ENCODE peak calls at places on chromosomes 3 and 15, in six cellular contexts. One of them, this sample, is unnamed.

GRCh38 chr3:169748670-169749069 is 16.2 kb downstream of the TERC start:
- DNase-seq in foreskin melanocyte: no peak
- DNase-seq in AML-193: no peak
- DNase-seq in LoVo: peak
- DNase-seq in dermis microvascular lymphatic vessel endothelial cell: no peak
- DNase-seq in M059J: no peak
- DNase-seq in this sample: no peak

GRCh38 chr3:16240229-16241023 is 24.3 kb downstream of the DPH3 start:
- DNase-seq in foreskin melanocyte: no peak
- DNase-seq in AML-193: peak
- DNase-seq in LoVo: peak
- DNase-seq in dermis microvascular lymphatic vessel endothelial cell: no peak
- DNase-seq in M059J: peak
- DNase-seq in this sample: peak

GRCh38 chr3:29337565-29337964 is 56.7 kb downstream of the RBMS3 start:
- DNase-seq in foreskin melanocyte: no peak
- DNase-seq in AML-193: no peak
- DNase-seq in LoVo: no peak
- DNase-seq in dermis microvascular lymphatic vessel endothelial cell: no peak
- DNase-seq in M059J: no peak
- DNase-seq in this sample: no peak

GRCh38 chr3:106824856-106825255 is 552.4 kb upstream of the CCDC54 start:
- DNase-seq in foreskin melanocyte: no peak
- DNase-seq in AML-193: no peak
- DNase-seq in LoVo: peak
- DNase-seq in dermis microvascular lymphatic vessel endothelial cell: peak
- DNase-seq in M059J: peak
- DNase-seq in this sample: peak

GRCh38 chr3:56591256-56591655 is 34.3 kb downstream of the CCDC66 start:
- DNase-seq in foreskin melanocyte: no peak
- DNase-seq in AML-193: peak
- DNase-seq in LoVo: no peak
- DNase-seq in dermis microvascular lymphatic vessel endothelial cell: no peak
- DNase-seq in M059J: no peak
- DNase-seq in this sample: no peak

GRCh38 chr15:65386376-65386775 is 8.6 kb upstream of the IGDCC3 start:
- DNase-seq in foreskin melanocyte: no peak
- DNase-seq in AML-193: no peak
- DNase-seq in LoVo: no peak
- DNase-seq in dermis microvascular lymphatic vessel endothelial cell: no peak
- DNase-seq in M059J: no peak
- DNase-seq in this sample: no peak

GRCh38 chr15:77219846-77220245 is 148.9 kb upstream of the TSPAN3 start:
- DNase-seq in foreskin melanocyte: no peak
- DNase-seq in AML-193: no peak
- DNase-seq in LoVo: no peak
- DNase-seq in dermis microvascular lymphatic vessel endothelial cell: no peak
- DNase-seq in M059J: no peak
- DNase-seq in this sample: no peak

GRCh38 chr15:100703671-100704070 is 101.3 kb downstream of the ASB7 start:
- DNase-seq in foreskin melanocyte: no peak
- DNase-seq in AML-193: no peak
- DNase-seq in LoVo: no peak
- DNase-seq in dermis microvascular lymphatic vessel endothelial cell: no peak
- DNase-seq in M059J: no peak
- DNase-seq in this sample: no peak

GRCh38 chr3:71173421-71173975 is 410.0 kb downstream of the FOXP1 start:
- DNase-seq in foreskin melanocyte: no peak
- DNase-seq in AML-193: no peak
- DNase-seq in LoVo: no peak
- DNase-seq in dermis microvascular lymphatic vessel endothelial cell: no peak
- DNase-seq in M059J: no peak
- DNase-seq in this sample: peak

GRCh38 chr3:31124368-31124767 is 229.9 kb upstream of the GADL1 start:
- DNase-seq in foreskin melanocyte: no peak
- DNase-seq in AML-193: no peak
- DNase-seq in LoVo: no peak
- DNase-seq in dermis microvascular lymphatic vessel endothelial cell: no peak
- DNase-seq in M059J: no peak
- DNase-seq in this sample: no peak

GRCh38 chr3:47266709-47267489 is 15.7 kb downstream of the KIF9 start:
- DNase-seq in foreskin melanocyte: no peak
- DNase-seq in AML-193: peak
- DNase-seq in LoVo: peak
- DNase-seq in dermis microvascular lymphatic vessel endothelial cell: peak
- DNase-seq in M059J: peak
- DNase-seq in this sample: peak

GRCh38 chr3:66362541-66362941 is 138.3 kb downstream of the LRIG1 start:
- DNase-seq in foreskin melanocyte: no peak
- DNase-seq in AML-193: no peak
- DNase-seq in LoVo: no peak
- DNase-seq in dermis microvascular lymphatic vessel endothelial cell: peak
- DNase-seq in M059J: peak
- DNase-seq in this sample: peak

This sample was measured in Daoy.